ENCODE peak calls at places on chromosomes 1 and 21, in nine cellular contexts. One of them, this sample, is unnamed.
A peak's percentile ranks its signal among the peaks of the same experiment; 100 is the strongest.

GRCh38 chr1:162083273-162083672 is 13.8 kb downstream of the NOS1AP start:
- DNase-seq in body of pancreas: no peak
- DNase-seq in stimulated activated CD4-positive, alpha-beta T cell treated with anti-CD3 and anti-CD28 coated beads, Interleukin-12 subunit alpha, Interleukin-12 subunit beta, amount 100 ng/mL, for 4 hours: no peak
- DNase-seq in NCI-H82: no peak
- DNase-seq in cardiac muscle cell: no peak
- DNase-seq in NCI-H69: no peak
- DNase-seq in caudate nucleus: no peak
- DNase-seq in EL: no peak
- DNase-seq in HuH-7: no peak
- DNase-seq in this sample: no peak

GRCh38 chr21:43926196-43926595 is 61.2 kb downstream of the AGPAT3 start:
- DNase-seq in body of pancreas: no peak
- DNase-seq in stimulated activated CD4-positive, alpha-beta T cell treated with anti-CD3 and anti-CD28 coated beads, Interleukin-12 subunit alpha, Interleukin-12 subunit beta, amount 100 ng/mL, for 4 hours: no peak
- DNase-seq in NCI-H82: no peak
- DNase-seq in cardiac muscle cell: no peak
- DNase-seq in NCI-H69: no peak
- DNase-seq in caudate nucleus: no peak
- DNase-seq in EL: no peak
- DNase-seq in HuH-7: no peak
- DNase-seq in this sample: no peak

GRCh38 chr1:14590781-14591180 is 7.7 kb upstream of the KAZN start:
- DNase-seq in body of pancreas: no peak
- DNase-seq in stimulated activated CD4-positive, alpha-beta T cell treated with anti-CD3 and anti-CD28 coated beads, Interleukin-12 subunit alpha, Interleukin-12 subunit beta, amount 100 ng/mL, for 4 hours: no peak
- DNase-seq in NCI-H82: no peak
- DNase-seq in cardiac muscle cell: no peak
- DNase-seq in NCI-H69: no peak
- DNase-seq in caudate nucleus: no peak
- DNase-seq in EL: no peak
- DNase-seq in HuH-7: no peak
- DNase-seq in this sample: no peak

GRCh38 chr1:12434174-12434573 is 183.8 kb downstream of the DHRS3 start:
- DNase-seq in body of pancreas: no peak
- DNase-seq in stimulated activated CD4-positive, alpha-beta T cell treated with anti-CD3 and anti-CD28 coated beads, Interleukin-12 subunit alpha, Interleukin-12 subunit beta, amount 100 ng/mL, for 4 hours: peak; percentile 39
- DNase-seq in NCI-H82: no peak
- DNase-seq in cardiac muscle cell: peak; percentile 72
- DNase-seq in NCI-H69: peak; percentile 8
- DNase-seq in caudate nucleus: no peak
- DNase-seq in EL: peak; percentile 79
- DNase-seq in HuH-7: no peak
- DNase-seq in this sample: peak; percentile 39

GRCh38 chr1:225763815-225764548 is 13.6 kb upstream of the SRP9 start:
- DNase-seq in body of pancreas: peak; percentile 65
- DNase-seq in stimulated activated CD4-positive, alpha-beta T cell treated with anti-CD3 and anti-CD28 coated beads, Interleukin-12 subunit alpha, Interleukin-12 subunit beta, amount 100 ng/mL, for 4 hours: no peak
- DNase-seq in NCI-H82: peak; percentile 72
- DNase-seq in cardiac muscle cell: peak; percentile 93
- DNase-seq in NCI-H69: peak; percentile 21
- DNase-seq in caudate nucleus: no peak
- DNase-seq in EL: peak; percentile 25
- DNase-seq in HuH-7: no peak
- DNase-seq in this sample: no peak

GRCh38 chr1:65527211-65527610 is 106.7 kb downstream of the LEPR start:
- DNase-seq in body of pancreas: no peak
- DNase-seq in stimulated activated CD4-positive, alpha-beta T cell treated with anti-CD3 and anti-CD28 coated beads, Interleukin-12 subunit alpha, Interleukin-12 subunit beta, amount 100 ng/mL, for 4 hours: no peak
- DNase-seq in NCI-H82: no peak
- DNase-seq in cardiac muscle cell: peak; percentile 67
- DNase-seq in NCI-H69: no peak
- DNase-seq in caudate nucleus: no peak
- DNase-seq in EL: peak; percentile 84
- DNase-seq in HuH-7: no peak
- DNase-seq in this sample: no peak

GRCh38 chr1:82179162-82179561 is 378.4 kb downstream of the ADGRL2 start:
- DNase-seq in body of pancreas: no peak
- DNase-seq in stimulated activated CD4-positive, alpha-beta T cell treated with anti-CD3 and anti-CD28 coated beads, Interleukin-12 subunit alpha, Interleukin-12 subunit beta, amount 100 ng/mL, for 4 hours: no peak
- DNase-seq in NCI-H82: peak; percentile 2
- DNase-seq in cardiac muscle cell: no peak
- DNase-seq in NCI-H69: no peak
- DNase-seq in caudate nucleus: no peak
- DNase-seq in EL: no peak
- DNase-seq in HuH-7: no peak
- DNase-seq in this sample: no peak

GRCh38 chr1:165943198-165943597 is 115.8 kb downstream of the UCK2 start:
- DNase-seq in body of pancreas: no peak
- DNase-seq in stimulated activated CD4-positive, alpha-beta T cell treated with anti-CD3 and anti-CD28 coated beads, Interleukin-12 subunit alpha, Interleukin-12 subunit beta, amount 100 ng/mL, for 4 hours: no peak
- DNase-seq in NCI-H82: peak; percentile 48
- DNase-seq in cardiac muscle cell: no peak
- DNase-seq in NCI-H69: peak; percentile 10
- DNase-seq in caudate nucleus: no peak
- DNase-seq in EL: no peak
- DNase-seq in HuH-7: no peak
- DNase-seq in this sample: no peak

GRCh38 chr1:119713039-119713537 is 1.4 kb downstream of the PHGDH start:
- DNase-seq in body of pancreas: no peak
- DNase-seq in stimulated activated CD4-positive, alpha-beta T cell treated with anti-CD3 and anti-CD28 coated beads, Interleukin-12 subunit alpha, Interleukin-12 subunit beta, amount 100 ng/mL, for 4 hours: no peak
- DNase-seq in NCI-H82: peak; percentile 78
- DNase-seq in cardiac muscle cell: peak; percentile 29
- DNase-seq in NCI-H69: peak; percentile 61
- DNase-seq in caudate nucleus: no peak
- DNase-seq in EL: no peak
- DNase-seq in HuH-7: no peak
- DNase-seq in this sample: no peak

GRCh38 chr1:45026446-45026845 is 14.4 kb downstream of the UROD start:
- DNase-seq in body of pancreas: no peak
- DNase-seq in stimulated activated CD4-positive, alpha-beta T cell treated with anti-CD3 and anti-CD28 coated beads, Interleukin-12 subunit alpha, Interleukin-12 subunit beta, amount 100 ng/mL, for 4 hours: no peak
- DNase-seq in NCI-H82: no peak
- DNase-seq in cardiac muscle cell: peak; percentile 16
- DNase-seq in NCI-H69: no peak
- DNase-seq in caudate nucleus: no peak
- DNase-seq in EL: no peak
- DNase-seq in HuH-7: no peak
- DNase-seq in this sample: no peak

GRCh38 chr1:218636548-218636947 is 291.4 kb downstream of the TGFB2 start:
- DNase-seq in body of pancreas: no peak
- DNase-seq in stimulated activated CD4-positive, alpha-beta T cell treated with anti-CD3 and anti-CD28 coated beads, Interleukin-12 subunit alpha, Interleukin-12 subunit beta, amount 100 ng/mL, for 4 hours: no peak
- DNase-seq in NCI-H82: no peak
- DNase-seq in cardiac muscle cell: peak; percentile 67
- DNase-seq in NCI-H69: no peak
- DNase-seq in caudate nucleus: no peak
- DNase-seq in EL: no peak
- DNase-seq in HuH-7: no peak
- DNase-seq in this sample: no peak